ENCODE peak calls at places on chromosomes 6 and 20, in nine cellular contexts. F is OCI-LY7; K is uterus; A is breast epithelium; J is A549; H is ovary; T is naive thymus-derived CD4-positive, alpha-beta T cell; P is stomach; V is aorta. W is an unnamed sample.

GRCh38 chr6:167932468-167933276 is 64.8 kb upstream of the KIF25 start:
- DNase-seq in F (no peak), K (no peak), A (peak; percentile 30), J (peak; percentile 26), H (no peak), T (no peak), P (no peak), V (no peak), W (no peak)

GRCh38 chr6:23176471-23176870 is 607.1 kb downstream of the HDGFL1 start:
- DNase-seq in F (no peak), K (no peak), A (no peak), J (no peak), H (no peak), T (no peak), P (no peak), V (no peak), W (no peak)

GRCh38 chr6:41404221-41404866 is 68.9 kb downstream of the NCR2 start:
- DNase-seq in F (no peak), K (no peak), A (no peak), J (no peak), H (no peak), T (no peak), P (no peak), V (no peak), W (no peak)

GRCh38 chr6:89989742-89990141 is 95.5 kb downstream of the GJA10 start:
- DNase-seq in F (no peak), K (no peak), A (peak; percentile 68), J (no peak), H (no peak), T (no peak), P (no peak), V (no peak), W (peak; percentile 84)

GRCh38 chr6:165574770-165575549 is 88.1 kb downstream of the PDE10A start:
- DNase-seq in F (no peak), K (no peak), A (no peak), J (peak; percentile 76), H (no peak), T (no peak), P (no peak), V (no peak), W (no peak)

GRCh38 chr20:50848846-50849673 is 54.2 kb downstream of the BCAS4 start:
- DNase-seq in F (peak; percentile 76), K (peak; percentile 19), A (peak; percentile 32), J (no peak), H (peak; percentile 39), T (no peak), P (peak; percentile 53), V (no peak), W (no peak)

GRCh38 chr6:121780325-121781313 is 345.2 kb downstream of the GJA1 start:
- DNase-seq in F (no peak), K (peak; percentile 80), A (peak; percentile 85), J (peak; percentile 43), H (peak; percentile 78), T (no peak), P (no peak), V (peak; percentile 91), W (no peak)

GRCh38 chr20:63639093-63639860 is 12.4 kb upstream of the GMEB2 start:
- DNase-seq in F (peak; percentile 89), K (no peak), A (no peak), J (no peak), H (no peak), T (peak; percentile 84), P (peak; percentile 43), V (no peak), W (no peak)

GRCh38 chr6:77095936-77096627 is 367.2 kb downstream of the HTR1B start:
- DNase-seq in F (no peak), K (no peak), A (no peak), J (no peak), H (no peak), T (no peak), P (no peak), V (no peak), W (no peak)

GRCh38 chr6:140992678-140993077 is 1140.0 kb upstream of the GJE1 start:
- DNase-seq in F (no peak), K (no peak), A (no peak), J (no peak), H (no peak), T (no peak), P (no peak), V (no peak), W (no peak)

GRCh38 chr20:43736588-43737091 is 9.8 kb upstream of the GTSF1L start:
- DNase-seq in F (peak; percentile 51), K (no peak), A (no peak), J (no peak), H (no peak), T (peak; percentile 17), P (no peak), V (peak; percentile 2), W (no peak)

GRCh38 chr6:82908661-82909060 is 157.0 kb downstream of the UBE3D start:
- DNase-seq in F (no peak), K (no peak), A (no peak), J (no peak), H (no peak), T (no peak), P (no peak), V (no peak), W (no peak)

GRCh38 chr6:153568601-153569000 is 437.5 kb upstream of the RGS17 start:
- DNase-seq in F (no peak), K (no peak), A (no peak), J (no peak), H (no peak), T (no peak), P (no peak), V (no peak), W (peak; percentile 69)

GRCh38 chr6:80543151-80543550 is 436.7 kb downstream of the BCKDHB start:
- DNase-seq in F (no peak), K (no peak), A (no peak), J (no peak), H (no peak), T (no peak), P (no peak), V (no peak), W (no peak)
- H3K4me1 ChIP-seq in F (no peaks in the 10 kb centered on the region), K (no peaks in the 10 kb centered on the region), A (no peaks in the 10 kb centered on the region), J (peaks cover 6% of the 10 kb centered on the region), H (no peaks in the 10 kb centered on the region), T (no peaks in the 10 kb centered on the region), P (no peaks in the 10 kb centered on the region), V (peaks cover 4% of the 10 kb centered on the region), W (peaks cover 62% of the 10 kb centered on the region)

DNA sequence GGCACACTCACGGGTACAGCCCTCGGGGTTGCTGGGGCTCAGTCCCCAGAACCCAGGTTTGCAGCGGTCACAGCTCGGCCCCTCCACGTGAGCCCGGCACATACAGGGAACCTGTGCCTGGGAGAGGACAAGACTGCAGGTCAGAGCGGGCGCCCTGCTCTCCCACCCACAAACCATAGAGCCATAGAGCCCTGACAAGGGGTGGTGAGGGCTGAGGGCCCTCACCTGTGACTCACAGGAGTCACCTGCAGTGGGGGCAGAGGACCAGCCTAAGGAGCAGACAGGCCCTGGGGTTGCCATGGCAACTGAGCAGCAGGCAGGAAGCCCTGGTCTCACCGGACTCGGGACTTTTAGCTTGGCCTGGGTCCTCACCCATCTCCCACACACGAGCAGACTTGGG is 30.8 kb downstream of the LAMA5 start:
- DNase-seq in F (peak; percentile 41), K (no peak), A (no peak), J (no peak), H (no peak), T (no peak), P (no peak), V (no peak), W (no peak)
- H3K4me1 ChIP-seq in F (peaks cover 59% of the 10 kb centered on the region), K (no peaks in the 10 kb centered on the region), A (no peaks in the 10 kb centered on the region), J (no peaks in the 10 kb centered on the region), H (no peaks in the 10 kb centered on the region), T (no peaks in the 10 kb centered on the region), P (no peaks in the 10 kb centered on the region), V (no peaks in the 10 kb centered on the region), W (no peaks in the 10 kb centered on the region)

GRCh38 chr6:111771629-111772028 is 101.6 kb downstream of the FYN start:
- DNase-seq in F (no peak), K (no peak), A (no peak), J (no peak), H (no peak), T (no peak), P (no peak), V (no peak), W (no peak)
- H3K4me1 ChIP-seq in F (peaks cover 11% of the 10 kb centered on the region), K (no peaks in the 10 kb centered on the region), A (no peaks in the 10 kb centered on the region), J (no peaks in the 10 kb centered on the region), H (peaks cover 13% of the 10 kb centered on the region), T (peaks cover 82% of the 10 kb centered on the region), P (peaks cover 33% of the 10 kb centered on the region), V (no peaks in the 10 kb centered on the region), W (peaks cover 3% of the 10 kb centered on the region)

GRCh38 chr6:33316603-33317417 is 734 bp downstream of the ZBTB22 start:
- DNase-seq in F (no peak), K (no peak), A (no peak), J (no peak), H (peak; percentile 60), T (peak; percentile 25), P (no peak), V (no peak), W (no peak)

GRCh38 chr6:33317418-33317667 is 201 bp downstream of the ZBTB22 start:
- DNase-seq in F (no peak), K (no peak), A (no peak), J (no peak), H (no peak), T (no peak), P (no peak), V (peak; percentile 87), W (no peak)

GRCh38 chr6:33314943-33315752 is 1.3 kb upstream of the TAPBP start:
- DNase-seq in F (no peak), K (no peak), A (peak; percentile 57), J (peak; percentile 72), H (peak; percentile 72), T (peak; percentile 28), P (peak; percentile 65), V (peak; percentile 84), W (no peak)

GRCh38 chr6:33314515-33314942 is 651 bp upstream of the TAPBP start:
- DNase-seq in F (peak; percentile 66), K (peak; percentile 85), A (peak; percentile 73), J (peak; percentile 89), H (peak; percentile 69), T (peak; percentile 88), P (peak; percentile 39), V (peak; percentile 89), W (peak; percentile 74)

GRCh38 chr6:33315753-33316602 is 1.6 kb downstream of the ZBTB22 start:
- DNase-seq in F (no peak), K (no peak), A (no peak), J (no peak), H (no peak), T (no peak), P (no peak), V (no peak), W (no peak)
- H3K4me1 ChIP-seq in F (peaks cover 58% of the 10 kb centered on the region), K (no peaks in the 10 kb centered on the region), A (peaks cover 54% of the 10 kb centered on the region), J (peaks cover 42% of the 10 kb centered on the region), H (peaks cover 8% of the 10 kb centered on the region), T (peaks cover 57% of the 10 kb centered on the region), P (peaks cover 82% of the 10 kb centered on the region), V (no peaks in the 10 kb centered on the region), W (peaks cover 38% of the 10 kb centered on the region)

DNA sequence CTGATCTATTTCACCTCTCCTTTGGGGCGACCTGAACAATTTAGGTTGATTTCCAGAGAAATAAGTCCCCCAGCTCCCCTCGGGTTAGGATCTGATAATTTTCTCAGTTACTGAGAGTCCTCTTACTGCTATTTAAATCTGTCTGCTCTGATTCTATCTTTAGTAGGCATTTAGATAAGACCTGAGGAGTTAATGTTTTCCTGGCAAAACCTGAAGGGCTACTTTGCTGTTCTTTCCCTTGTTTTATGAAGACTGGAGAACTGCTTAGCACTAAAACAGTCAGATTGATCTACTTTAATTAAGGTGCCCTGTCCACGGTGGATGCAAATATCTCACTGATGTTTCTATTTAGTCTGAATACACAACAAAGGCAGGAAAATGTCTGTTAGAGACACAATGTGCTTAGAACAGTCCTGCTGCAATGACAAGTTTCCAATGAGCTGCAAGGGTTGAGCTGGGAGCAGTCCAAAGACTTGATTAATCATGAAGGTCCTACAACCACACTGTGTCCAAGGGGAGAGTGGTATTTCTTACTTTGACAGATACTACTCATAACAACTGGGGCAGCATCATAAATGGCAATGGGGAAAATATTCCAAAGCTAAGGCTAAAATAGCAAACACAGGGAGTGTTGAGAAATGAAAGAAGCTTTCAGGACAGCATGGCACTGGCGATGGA is 15.7 kb downstream of the ADTRP start:
- DNase-seq in F (no peak), K (no peak), A (no peak), J (no peak), H (no peak), T (no peak), P (no peak), V (no peak), W (no peak)
- H3K4me1 ChIP-seq in F (no peaks in the 10 kb centered on the region), K (no peaks in the 10 kb centered on the region), A (no peaks in the 10 kb centered on the region), J (peaks cover 40% of the 10 kb centered on the region), H (peaks cover 6% of the 10 kb centered on the region), T (no peaks in the 10 kb centered on the region), P (peaks cover 77% of the 10 kb centered on the region), V (peaks cover 16% of the 10 kb centered on the region), W (peaks cover 25% of the 10 kb centered on the region)

W was measured in SJSA1.